ENCODE peak calls at places on chromosomes 7 and 10, in eight cellular contexts. L, C, B, Q, X, D, R and H are unnamed samples.
A peak's percentile ranks its signal among the peaks of the same experiment; 100 is the strongest.

GRCh38 chr10:28587970-28588290 is 55.0 kb downstream of the WAC start:
- DNase-seq in L (peak; percentile 50), D (no peak), Q (no peak), X (no peak), B (peak; percentile 10), C (no peak), R (no peak), H (no peak)

GRCh38 chr7:120856621-120857352 is 1.2 kb downstream of the TSPAN12 start:
- DNase-seq in R (peak; percentile 65), C (peak; percentile 86), D (peak; percentile 55), Q (peak; percentile 50), B (peak; percentile 63), L (peak; percentile 47), X (peak; percentile 81), H (no peak)

GRCh38 chr10:15223174-15223573 is 54.7 kb upstream of the NMT2 start:
- DNase-seq in R (no peak), D (no peak), L (peak; percentile 71), B (no peak), C (no peak), X (no peak), Q (peak; percentile 51), H (no peak)

GRCh38 chr10:29304259-29305030 is 15.6 kb downstream of the LYZL1 start:
- DNase-seq in B (peak; percentile 85), D (peak; percentile 50), Q (peak; percentile 74), L (peak; percentile 78), X (peak; percentile 85), C (peak; percentile 82), R (peak; percentile 80), H (peak; percentile 50)

GRCh38 chr10:22579826-22580225 is 134.6 kb downstream of the PIP4K2A start:
- DNase-seq in B (no peak), L (no peak), R (no peak), Q (no peak), D (no peak), C (no peak), X (no peak), H (no peak)

GRCh38 chr7:7183061-7183832 is 903 bp downstream of the C1GALT1 start:
- DNase-seq in B (peak; percentile 75), D (peak; percentile 78), X (peak; percentile 66), Q (peak; percentile 34), R (peak; percentile 82), C (peak; percentile 59), L (peak; percentile 65), H (peak; percentile 72)

GRCh38 chr7:131197920-131198610 is 129.6 kb upstream of the MKLN1 start:
- DNase-seq in R (no peak), D (no peak), X (no peak), L (peak; percentile 80), B (no peak), C (no peak), Q (peak; percentile 77), H (no peak)

GRCh38 chr7:131107343-131108211 is 220.1 kb upstream of the MKLN1 start:
- DNase-seq in X (peak; percentile 72), R (peak; percentile 88), Q (peak; percentile 64), L (peak; percentile 92), D (peak; percentile 94), C (peak; percentile 62), B (peak; percentile 87), H (peak; percentile 79)

GRCh38 chr10:114167985-114168384 is 6.0 kb downstream of the CCDC186 start:
- DNase-seq in Q (no peak), X (no peak), C (no peak), L (no peak), B (no peak), R (no peak), D (no peak), H (no peak)

GRCh38 chr10:114157912-114158311 is 16.1 kb downstream of the CCDC186 start:
- DNase-seq in D (no peak), B (no peak), R (no peak), Q (no peak), L (no peak), X (peak; percentile 11), C (no peak), H (no peak)

GRCh38 chr10:114168450-114169009 is 5.5 kb downstream of the CCDC186 start:
- DNase-seq in X (no peak), R (no peak), D (no peak), Q (no peak), C (no peak), B (no peak), L (no peak), H (peak; percentile 14)

GRCh38 chr10:114166053-114166452 is 8.0 kb downstream of the CCDC186 start:
- DNase-seq in D (no peak), Q (peak; percentile 66), X (peak; percentile 79), B (no peak), L (no peak), C (no peak), R (no peak), H (no peak)

DNA sequence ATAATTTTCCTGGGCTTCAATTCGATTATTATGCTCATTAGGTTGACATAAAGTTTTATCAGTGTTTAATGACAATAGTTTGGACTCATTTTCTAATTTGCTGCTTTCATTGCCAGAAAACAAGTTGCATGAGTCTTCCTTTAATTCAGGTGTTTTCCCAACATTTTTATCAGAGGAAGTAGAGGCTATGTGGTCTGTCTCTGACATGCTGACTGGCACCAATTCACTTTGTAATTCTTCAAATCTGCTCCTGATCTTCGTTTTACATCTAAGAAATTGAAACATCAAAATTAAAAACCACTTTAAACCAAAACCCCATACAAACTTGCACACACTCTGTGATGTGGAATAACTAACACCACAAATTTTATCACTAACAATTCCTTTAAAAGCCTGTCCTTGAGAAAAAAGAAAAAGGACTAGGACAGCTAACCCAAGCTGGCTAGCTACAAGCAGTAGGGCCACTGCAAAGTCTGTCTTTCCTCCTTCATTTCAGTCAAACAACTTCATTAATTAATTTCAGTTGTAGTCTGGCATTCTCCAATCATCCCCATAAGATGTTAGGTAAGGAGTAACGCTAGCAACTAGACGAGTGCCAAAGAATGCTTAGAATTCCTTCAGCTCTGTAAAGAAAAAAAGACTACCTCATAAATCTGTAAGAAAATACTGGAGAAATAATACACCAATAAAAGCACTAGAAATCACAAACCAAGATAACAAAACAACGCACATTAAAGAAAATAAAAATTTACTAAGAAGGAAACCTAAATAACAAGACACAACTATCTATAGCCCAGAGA is 10.7 kb downstream of the CCDC186 start:
- DNase-seq in D (no peak), L (peak; percentile 36), C (no peak), Q (no peak), R (no peak), X (peak; percentile 37), B (no peak), H (no peak)
- TF ChIP-seq EZH2phosphoT487 in D (no peak), L (no peak), C (no peak), Q (no peak), R (no peak), X (no peak), B (no peak), H (no peak)

DNA sequence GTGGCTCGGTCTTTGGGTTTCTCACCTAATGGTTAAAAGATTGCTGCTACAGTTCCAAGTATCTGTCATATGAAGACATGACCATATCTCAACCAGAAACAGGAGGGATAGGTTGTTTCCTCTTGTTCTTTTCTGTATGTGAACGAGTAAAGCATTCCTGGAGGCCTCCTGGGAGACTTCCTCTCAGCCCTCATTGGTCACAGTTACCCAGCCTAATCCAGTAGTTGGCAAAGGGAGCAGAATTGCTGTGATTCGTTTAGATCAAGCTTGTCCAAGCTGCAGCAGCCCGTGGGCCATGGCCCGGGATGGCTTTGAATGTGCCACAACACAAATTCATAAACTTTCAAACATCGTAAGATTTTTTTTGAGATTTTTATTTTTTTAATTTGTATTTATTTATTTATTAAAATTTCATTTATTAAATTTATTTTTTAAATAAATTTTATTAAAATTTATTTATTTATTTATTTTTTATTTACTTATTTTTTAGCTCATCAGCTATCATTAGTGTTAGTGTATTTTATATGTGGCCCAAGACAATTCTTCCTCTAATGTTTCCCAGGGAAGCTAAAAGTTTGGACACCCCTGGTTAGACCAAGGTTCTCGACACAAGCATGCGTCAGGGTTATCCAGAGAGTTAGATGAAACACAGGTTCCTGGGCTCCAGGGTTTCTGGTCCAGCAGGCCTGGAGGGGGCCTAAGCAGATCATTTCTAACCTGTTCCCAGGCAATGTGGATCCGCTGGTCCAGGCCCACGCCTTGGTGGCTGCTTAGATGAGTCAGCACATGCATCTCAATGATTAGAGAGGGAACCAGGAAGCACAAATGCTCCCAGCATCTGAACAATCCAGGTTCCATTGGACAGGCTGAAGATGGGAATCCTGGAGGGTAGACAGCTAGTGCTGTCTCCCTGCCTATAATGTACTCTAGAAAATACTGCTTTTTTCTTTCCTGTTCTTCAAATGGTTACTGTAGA is 25.6 kb downstream of the CDC123 start:
- DNase-seq in L (peak; percentile 30), X (peak; percentile 25), R (no peak), B (no peak), D (no peak), C (no peak), Q (peak; percentile 29), H (no peak)
- TF ChIP-seq EZH2phosphoT487 in L (no peak), X (no peak), R (no peak), B (no peak), D (no peak), C (no peak), Q (no peak), H (no peak)

GRCh38 chr10:3763852-3764625 is 21.0 kb downstream of the KLF6 start:
- DNase-seq in Q (peak; percentile 69), X (no peak), R (no peak), L (peak; percentile 92), C (no peak), B (no peak), D (no peak), H (no peak)

GRCh38 chr10:3766046-3766761 is 18.8 kb downstream of the KLF6 start:
- DNase-seq in R (no peak), B (peak; percentile 57), D (no peak), C (no peak), Q (peak; percentile 59), L (no peak), X (no peak), H (no peak)

GRCh38 chr10:3763035-3763456 is 22.0 kb downstream of the KLF6 start:
- DNase-seq in D (no peak), X (no peak), Q (peak; percentile 85), B (peak; percentile 2), C (no peak), L (peak; percentile 76), R (no peak), H (no peak)

GRCh38 chr10:3765376-3765667 is 19.7 kb downstream of the KLF6 start:
- DNase-seq in D (no peak), L (no peak), X (no peak), R (no peak), B (no peak), C (no peak), Q (no peak), H (no peak)

DNA sequence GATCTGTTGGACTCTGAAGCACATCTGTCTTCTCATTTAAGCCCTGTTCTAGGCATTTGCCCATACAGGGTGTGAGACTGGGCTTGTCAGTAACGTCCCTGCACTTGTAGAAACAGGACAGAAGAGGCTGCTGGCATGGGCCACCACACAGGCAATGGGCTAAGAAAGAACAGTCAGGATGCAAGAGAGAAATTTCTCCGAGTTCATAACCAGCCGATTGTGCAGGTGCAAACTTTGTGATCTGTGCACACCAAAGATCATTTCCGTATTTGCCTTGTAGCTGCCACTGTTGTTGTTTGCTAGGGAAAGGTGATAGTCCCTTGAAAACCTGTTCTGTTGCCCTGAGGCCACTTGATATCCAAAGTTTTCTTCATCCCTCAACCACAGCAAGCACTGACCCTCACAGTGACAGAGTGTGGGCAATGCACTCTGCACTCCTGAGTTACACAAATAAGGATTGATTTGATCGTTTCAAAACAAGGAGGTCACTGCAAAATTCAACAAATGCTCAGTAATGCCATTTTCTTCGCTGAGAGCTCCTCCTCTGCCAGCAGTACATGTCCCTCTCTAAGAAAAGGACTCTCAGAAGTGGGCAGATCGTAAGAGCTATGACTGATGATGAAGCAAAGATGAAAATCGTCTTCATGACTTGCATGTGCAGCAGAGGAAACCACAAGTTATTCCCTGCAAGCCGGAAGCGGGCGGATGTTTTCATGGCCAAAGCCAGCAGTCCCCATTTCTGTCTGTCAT is 20.2 kb downstream of the KLF6 start:
- DNase-seq in D (peak; percentile 75), Q (peak; percentile 25), C (no peak), B (no peak), X (no peak), L (no peak), R (no peak), H (peak; percentile 15)
- TF ChIP-seq EZH2phosphoT487 in D (no peak), Q (no peak), C (no peak), B (no peak), X (no peak), L (no peak), R (no peak), H (no peak)

DNA sequence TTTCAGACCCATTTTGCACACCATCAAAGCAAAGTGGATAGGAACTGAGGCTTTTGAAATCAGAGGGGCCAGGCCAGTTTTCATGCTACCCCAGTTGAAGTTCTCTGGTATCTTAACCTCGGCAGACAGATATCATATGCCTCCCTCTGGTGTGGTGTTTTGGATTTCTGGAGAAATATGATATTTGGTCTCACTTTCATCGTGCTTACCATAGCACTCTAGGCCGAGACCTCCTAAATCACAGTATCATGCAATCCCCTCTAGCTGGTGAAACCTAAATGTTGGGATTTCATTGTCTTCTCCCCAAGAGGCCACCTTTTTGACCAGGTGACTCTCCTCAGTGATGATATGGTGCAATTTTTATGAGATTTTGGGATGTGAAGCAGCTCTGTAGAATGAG is 183.5 kb downstream of the CREB5 start:
- DNase-seq in B (no peak), X (no peak), C (no peak), Q (no peak), L (no peak), D (no peak), R (no peak), H (no peak)
- TF ChIP-seq EZH2phosphoT487 in B (no peak), X (no peak), C (no peak), Q (no peak), L (no peak), D (no peak), R (no peak), H (no peak)